ENCODE peak calls at places on chromosomes 1 and 21, in ten cellular contexts. W is right cardiac atrium; U is cerebellar cortex; C is EH; T is AG20443; B is smooth muscle cell of the brain vasculature; E is T47D; V is activated naive CD4-positive, alpha-beta T cell treated with Interleukin-2 at 50 U/mL for 16 hours; I is GM20000; O is MV-4-11. Z is an unnamed sample.

GRCh38 chr1:231528175-231529029 is at the start of gene TSNAX:
- DNase-seq in I (peak; percentile 92), C (peak; percentile 93), T (peak; percentile 99), U (peak; percentile 94), V (peak; percentile 91), O (peak; percentile 91), E (peak; percentile 97), B (peak; percentile 87), W (peak; percentile 93), Z (peak; percentile 89)

GRCh38 chr1:6866825-6867224 is 81.6 kb downstream of the CAMTA1 start:
- DNase-seq in V (no peak), B (no peak), I (no peak), O (no peak), W (no peak), T (no peak), C (no peak), U (no peak), E (no peak), Z (no peak)

GRCh38 chr1:114153051-114153620 is 533 bp downstream of the SYT6 start:
- DNase-seq in C (no peak), E (no peak), U (no peak), V (no peak), I (no peak), B (no peak), O (no peak), W (no peak), T (no peak), Z (no peak)

GRCh38 chr1:53123462-53124129 is 18.8 kb downstream of the SLC1A7 start:
- DNase-seq in C (peak; percentile 77), B (no peak), O (no peak), T (peak; percentile 81), U (no peak), V (no peak), I (no peak), W (peak; percentile 67), E (no peak), Z (no peak)

GRCh38 chr1:82759035-82759434 is 958.3 kb downstream of the ADGRL2 start:
- DNase-seq in W (no peak), I (no peak), B (no peak), T (no peak), V (no peak), U (no peak), E (peak; percentile 26), C (no peak), O (no peak), Z (no peak)

GRCh38 chr1:99548924-99549605 is 96.8 kb upstream of the PALMD start:
- DNase-seq in O (no peak), U (peak; percentile 9), I (no peak), V (no peak), C (peak; percentile 64), W (peak; percentile 42), T (no peak), B (peak; percentile 72), E (no peak), Z (no peak)

GRCh38 chr1:40185951-40186864 is 25.0 kb downstream of the RLF start:
- DNase-seq in U (no peak), O (peak; percentile 61), E (no peak), C (peak; percentile 66), W (no peak), I (peak; percentile 73), B (no peak), V (peak; percentile 66), T (peak; percentile 20), Z (peak; percentile 12)

GRCh38 chr1:23699280-23700179 is 7.9 kb downstream of the RPL11 start:
- DNase-seq in O (no peak), B (no peak), E (peak; percentile 37), C (no peak), V (peak; percentile 23), I (no peak), T (no peak), U (no peak), W (no peak), Z (no peak)

GRCh38 chr1:65170511-65171142 is 22.6 kb downstream of the AK4 start:
- DNase-seq in O (peak; percentile 89), U (peak; percentile 79), E (peak; percentile 83), T (peak; percentile 32), V (no peak), W (peak; percentile 46), I (no peak), C (peak; percentile 23), B (peak; percentile 43), Z (no peak)

GRCh38 chr1:230153655-230154296 is 86.7 kb downstream of the GALNT2 start:
- DNase-seq in I (no peak), V (no peak), E (no peak), W (peak; percentile 50), U (no peak), O (peak; percentile 96), T (peak; percentile 31), B (no peak), C (no peak), Z (no peak)

GRCh38 chr1:151047591-151047924 is at the start of gene C1orf56:
- DNase-seq in V (peak; percentile 65), U (peak; percentile 72), O (no peak), T (peak; percentile 97), E (peak; percentile 75), W (peak; percentile 76), I (peak; percentile 86), C (peak; percentile 71), B (no peak), Z (peak; percentile 33)

GRCh38 chr1:66331641-66332523 is 202.1 kb upstream of the SGIP1 start:
- DNase-seq in T (peak; percentile 85), V (peak; percentile 56), I (no peak), E (peak; percentile 38), B (peak; percentile 54), C (peak; percentile 93), W (peak; percentile 77), O (peak; percentile 70), U (no peak), Z (no peak)

GRCh38 chr21:38597436-38597835 is 99.2 kb upstream of the ERG start:
- DNase-seq in O (no peak), T (peak; percentile 34), W (no peak), V (no peak), E (no peak), I (no peak), B (no peak), C (peak; percentile 16), U (no peak), Z (no peak)

GRCh38 chr21:41869771-41870170 is 9.4 kb downstream of the PRDM15 start:
- DNase-seq in U (no peak), V (no peak), B (no peak), I (no peak), E (no peak), O (no peak), T (no peak), W (no peak), C (no peak), Z (no peak)

GRCh38 chr1:85296980-85297379 is 20.5 kb upstream of the BCL10 start:
- DNase-seq in V (no peak), W (no peak), U (no peak), I (no peak), T (no peak), E (peak; percentile 21), C (peak; percentile 76), O (no peak), B (no peak), Z (no peak)

GRCh38 chr1:51504806-51505525 is 14.1 kb downstream of the EPS15 start:
- DNase-seq in B (no peak), U (no peak), I (no peak), T (no peak), E (no peak), V (peak; percentile 57), C (no peak), W (no peak), O (no peak), Z (no peak)

GRCh38 chr21:32702702-32703101 is 25.1 kb downstream of the SYNJ1 start:
- DNase-seq in C (peak; percentile 66), E (no peak), W (no peak), U (no peak), I (no peak), V (no peak), O (peak; percentile 2), T (peak; percentile 42), B (no peak), Z (no peak)

GRCh38 chr1:218930879-218931278 is 242.8 kb upstream of the LYPLAL1 start:
- DNase-seq in I (no peak), B (no peak), E (no peak), T (peak; percentile 24), V (no peak), C (peak; percentile 89), U (no peak), O (no peak), W (no peak), Z (no peak)

GRCh38 chr1:8687053-8687452 is 130.4 kb downstream of the RERE start:
- DNase-seq in T (no peak), U (no peak), C (peak; percentile 52), V (no peak), E (no peak), W (peak; percentile 30), B (peak; percentile 60), O (no peak), I (no peak), Z (no peak)